ENCODE peak calls at places on chromosomes 16 and 17, in seven cellular contexts. D, K, F, W, T, Y and L are unnamed samples.

GRCh38 chr17:1998426-1998784 is 26.7 kb downstream of the RTN4RL1 start:
- DNase-seq in T (no peak), K (peak; percentile 29), F (no peak), D (no peak), W (no peak), Y (no peak), L (peak; percentile 61)

GRCh38 chr17:29215717-29216116 is 30.9 kb upstream of the CRYBA1 start:
- DNase-seq in K (no peak), F (peak; percentile 72), Y (no peak), D (peak; percentile 19), T (no peak), W (no peak), L (no peak)

GRCh38 chr16:84738255-84739038 is 38.6 kb downstream of the USP10 start:
- DNase-seq in Y (peak; percentile 78), F (peak; percentile 77), W (peak; percentile 58), T (peak; percentile 49), D (peak; percentile 69), K (peak; percentile 86), L (peak; percentile 74)

GRCh38 chr16:59412275-59412841 is 678.2 kb upstream of the GOT2 start:
- DNase-seq in W (no peak), K (no peak), D (no peak), F (no peak), Y (no peak), T (no peak), L (no peak)

GRCh38 chr17:15273141-15273793 is 8.1 kb upstream of the PMP22 start:
- DNase-seq in T (no peak), Y (no peak), K (no peak), F (no peak), W (no peak), D (peak; percentile 84), L (no peak)

GRCh38 chr17:32927724-32928526 is at the start of gene TMEM98:
- DNase-seq in F (no peak), K (no peak), Y (no peak), W (no peak), T (no peak), D (peak; percentile 20), L (peak; percentile 89)

GRCh38 chr17:62869885-62870580 is 61.9 kb upstream of the MARCHF10 start:
- DNase-seq in T (no peak), F (peak; percentile 89), Y (no peak), D (peak; percentile 68), W (no peak), K (no peak), L (peak; percentile 81)

GRCh38 chr16:85049864-85050263 is 22.3 kb downstream of the KIAA0513 start:
- DNase-seq in K (no peak), W (no peak), F (no peak), T (no peak), Y (no peak), D (no peak), L (no peak)

GRCh38 chr17:8289103-8289397 is 580 bp downstream of the RANGRF start:
- DNase-seq in Y (peak; percentile 87), K (no peak), F (no peak), W (no peak), D (no peak), T (no peak), L (no peak)

GRCh38 chr16:89020068-89020924 is 43.3 kb upstream of the CBFA2T3 start:
- DNase-seq in D (peak; percentile 25), K (peak; percentile 45), T (no peak), W (no peak), F (no peak), Y (peak; percentile 39), L (no peak)

GRCh38 chr17:5508855-5509254 is 22.5 kb downstream of the MIS12 start:
- DNase-seq in D (peak; percentile 47), W (no peak), F (peak; percentile 76), Y (no peak), T (no peak), K (no peak), L (no peak)

GRCh38 chr17:1422907-1423306 is 22.9 kb upstream of the YWHAE start:
- DNase-seq in T (peak; percentile 93), W (peak; percentile 90), F (peak; percentile 98), K (no peak), Y (no peak), D (peak; percentile 88), L (no peak)

GRCh38 chr16:68478526-68479249 is 30.4 kb upstream of the SMPD3 start:
- DNase-seq in T (no peak), F (no peak), D (no peak), W (no peak), Y (no peak), K (no peak), L (no peak)

GRCh38 chr16:85891033-85891775 is 7.8 kb upstream of the IRF8 start:
- DNase-seq in Y (no peak), T (peak; percentile 94), W (no peak), D (peak; percentile 46), K (no peak), F (peak; percentile 88), L (no peak)

GRCh38 chr17:67751101-67752074 is 33.7 kb downstream of the NOL11 start:
- DNase-seq in D (no peak), Y (no peak), K (no peak), F (peak; percentile 62), W (no peak), T (no peak), L (no peak)

GRCh38 chr17:7336240-7337175 is at the start of gene ACAP1:
- DNase-seq in F (no peak), T (no peak), D (no peak), Y (peak; percentile 71), W (no peak), K (peak; percentile 95), L (no peak)

GRCh38 chr16:72422308-72422897 is 250.4 kb upstream of the PMFBP1 start:
- DNase-seq in T (no peak), Y (no peak), D (no peak), K (no peak), W (no peak), F (no peak), L (no peak)

GRCh38 chr16:17205279-17206139 is 265.3 kb downstream of the XYLT1 start:
- DNase-seq in W (no peak), D (peak; percentile 48), Y (no peak), F (no peak), K (no peak), T (no peak), L (no peak)

GRCh38 chr16:89117239-89117974 is 23.8 kb downstream of the ACSF3 start:
- DNase-seq in K (no peak), D (no peak), Y (peak; percentile 39), W (no peak), T (no peak), F (no peak), L (no peak)

GRCh38 chr16:19524866-19525723 is 1.4 kb downstream of the CCP110 start:
- DNase-seq in K (no peak), T (no peak), Y (no peak), W (no peak), F (peak; percentile 77), D (no peak), L (peak; percentile 28)

GRCh38 chr17:2023692-2024571 is 1.2 kb downstream of the RTN4RL1 start:
- DNase-seq in W (no peak), K (peak; percentile 34), D (peak; percentile 61), F (no peak), Y (peak; percentile 79), T (peak; percentile 52), L (peak; percentile 76)

GRCh38 chr17:2701996-2702741 is 9.4 kb downstream of the CLUH start:
- DNase-seq in W (no peak), K (no peak), T (no peak), Y (peak; percentile 43), D (no peak), F (no peak), L (no peak)

GRCh38 chr17:68460715-68461114 is 3.4 kb upstream of the WIPI1 start:
- DNase-seq in K (peak; percentile 77), T (no peak), Y (no peak), W (no peak), D (no peak), F (no peak), L (no peak)

GRCh38 chr16:17529982-17530760 is 59.4 kb upstream of the XYLT1 start:
- DNase-seq in Y (no peak), W (no peak), K (peak; percentile 68), F (no peak), D (no peak), T (no peak), L (no peak)

GRCh38 chr16:749010-749409 is 8.2 kb upstream of the CIAO3 start:
- DNase-seq in D (no peak), F (no peak), K (no peak), W (no peak), T (peak; percentile 80), Y (no peak), L (no peak)